ENCODE peak calls at places on chromosomes 13 and 19, in nine cellular contexts. One of them, this sample, is unnamed.

GRCh38 chr13:80211573-80211972 is 129.4 kb downstream of the SPRY2 start:
- DNase-seq in GM12865: no peak
- DNase-seq in A673: no peak
- DNase-seq in fibroblast of lung: no peak
- DNase-seq in AG04450: no peak
- DNase-seq in heart left ventricle: no peak
- DNase-seq in AG10803: no peak
- DNase-seq in GM12878: no peak
- DNase-seq in lung: no peak
- DNase-seq in this sample: no peak

GRCh38 chr13:65917731-65918130 is 1312.4 kb downstream of the PCDH9 start:
- DNase-seq in AG10803: peak
- DNase-seq in heart left ventricle: no peak
- DNase-seq in A673: no peak
- DNase-seq in lung: no peak
- DNase-seq in fibroblast of lung: no peak
- DNase-seq in AG04450: no peak
- DNase-seq in GM12878: no peak
- DNase-seq in GM12865: no peak
- DNase-seq in this sample: no peak

GRCh38 chr19:49666120-49666444 is 349 bp downstream of the BCL2L12 start:
- DNase-seq in GM12878: no peak
- DNase-seq in GM12865: no peak
- DNase-seq in fibroblast of lung: no peak
- DNase-seq in A673: no peak
- DNase-seq in AG10803: no peak
- DNase-seq in AG04450: no peak
- DNase-seq in heart left ventricle: no peak
- DNase-seq in lung: no peak
- DNase-seq in this sample: no peak

GRCh38 chr19:4089400-4089908 is 22.8 kb upstream of the ZBTB7A start:
- DNase-seq in GM12878: no peak
- DNase-seq in A673: no peak
- DNase-seq in lung: no peak
- DNase-seq in heart left ventricle: no peak
- DNase-seq in AG10803: no peak
- DNase-seq in GM12865: no peak
- DNase-seq in AG04450: no peak
- DNase-seq in fibroblast of lung: no peak
- DNase-seq in this sample: no peak

GRCh38 chr19:8269724-8270123 is 38.4 kb downstream of the CD320 start:
- DNase-seq in GM12865: no peak
- DNase-seq in lung: peak
- DNase-seq in heart left ventricle: no peak
- DNase-seq in AG10803: no peak
- DNase-seq in GM12878: no peak
- DNase-seq in fibroblast of lung: no peak
- DNase-seq in A673: no peak
- DNase-seq in AG04450: no peak
- DNase-seq in this sample: no peak

GRCh38 chr13:113972451-113973217 is 1.2 kb downstream of the C13orf46 start:
- DNase-seq in A673: no peak
- DNase-seq in AG10803: no peak
- DNase-seq in lung: no peak
- DNase-seq in heart left ventricle: no peak
- DNase-seq in GM12878: no peak
- DNase-seq in AG04450: no peak
- DNase-seq in GM12865: no peak
- DNase-seq in fibroblast of lung: no peak
- DNase-seq in this sample: no peak

GRCh38 chr13:77692746-77693448 is 4.6 kb upstream of the SLAIN1 start:
- DNase-seq in AG04450: no peak
- DNase-seq in fibroblast of lung: peak
- DNase-seq in AG10803: no peak
- DNase-seq in lung: no peak
- DNase-seq in A673: peak
- DNase-seq in heart left ventricle: no peak
- DNase-seq in GM12878: no peak
- DNase-seq in GM12865: no peak
- DNase-seq in this sample: peak

GRCh38 chr19:35046461-35046860 is 4.9 kb downstream of the HPN start:
- DNase-seq in lung: no peak
- DNase-seq in GM12878: no peak
- DNase-seq in fibroblast of lung: no peak
- DNase-seq in GM12865: no peak
- DNase-seq in AG04450: no peak
- DNase-seq in AG10803: no peak
- DNase-seq in A673: no peak
- DNase-seq in heart left ventricle: no peak
- DNase-seq in this sample: no peak

GRCh38 chr13:96575423-96576320 is 418.6 kb downstream of the OXGR1 start:
- DNase-seq in lung: no peak
- DNase-seq in A673: no peak
- DNase-seq in heart left ventricle: no peak
- DNase-seq in GM12865: no peak
- DNase-seq in AG10803: no peak
- DNase-seq in fibroblast of lung: no peak
- DNase-seq in GM12878: no peak
- DNase-seq in AG04450: no peak
- DNase-seq in this sample: no peak

GRCh38 chr19:2711175-2711936 is 8.9 kb upstream of the GNG7 start:
- DNase-seq in lung: no peak
- DNase-seq in AG04450: peak
- DNase-seq in AG10803: peak
- DNase-seq in GM12878: no peak
- DNase-seq in fibroblast of lung: peak
- DNase-seq in GM12865: no peak
- DNase-seq in A673: no peak
- DNase-seq in heart left ventricle: no peak
- DNase-seq in this sample: no peak

GRCh38 chr19:54430306-54431254 is 15.3 kb downstream of the TTYH1 start:
- DNase-seq in AG10803: no peak
- DNase-seq in AG04450: no peak
- DNase-seq in GM12865: no peak
- DNase-seq in GM12878: no peak
- DNase-seq in heart left ventricle: peak
- DNase-seq in lung: no peak
- DNase-seq in A673: peak
- DNase-seq in fibroblast of lung: no peak
- DNase-seq in this sample: no peak

GRCh38 chr19:7932276-7932929 is 6.5 kb upstream of the CTXN1 start:
- DNase-seq in fibroblast of lung: no peak
- DNase-seq in heart left ventricle: no peak
- DNase-seq in A673: no peak
- DNase-seq in lung: no peak
- DNase-seq in AG04450: no peak
- DNase-seq in AG10803: no peak
- DNase-seq in GM12865: no peak
- DNase-seq in GM12878: no peak
- DNase-seq in this sample: no peak

GRCh38 chr19:48741222-48741999 is 1.0 kb upstream of the RASIP1 start:
- DNase-seq in heart left ventricle: peak
- DNase-seq in A673: peak
- DNase-seq in fibroblast of lung: no peak
- DNase-seq in AG10803: no peak
- DNase-seq in GM12865: peak
- DNase-seq in lung: no peak
- DNase-seq in AG04450: no peak
- DNase-seq in GM12878: no peak
- DNase-seq in this sample: no peak

GRCh38 chr19:13906525-13906904 is 514 bp downstream of the CC2D1A start:
- DNase-seq in GM12865: peak
- DNase-seq in lung: peak
- DNase-seq in AG04450: no peak
- DNase-seq in heart left ventricle: no peak
- DNase-seq in fibroblast of lung: no peak
- DNase-seq in AG10803: peak
- DNase-seq in GM12878: no peak
- DNase-seq in A673: no peak
- DNase-seq in this sample: no peak

GRCh38 chr13:19766637-19767036 is 16.1 kb downstream of the PSPC1 start:
- DNase-seq in GM12878: no peak
- DNase-seq in AG10803: no peak
- DNase-seq in heart left ventricle: no peak
- DNase-seq in A673: no peak
- DNase-seq in fibroblast of lung: no peak
- DNase-seq in GM12865: no peak
- DNase-seq in lung: no peak
- DNase-seq in AG04450: no peak
- DNase-seq in this sample: no peak

GRCh38 chr19:18083929-18084684 is 2.6 kb downstream of the IL12RB1 start:
- DNase-seq in GM12878: no peak
- DNase-seq in fibroblast of lung: no peak
- DNase-seq in GM12865: no peak
- DNase-seq in A673: no peak
- DNase-seq in lung: no peak
- DNase-seq in AG04450: no peak
- DNase-seq in AG10803: no peak
- DNase-seq in heart left ventricle: no peak
- DNase-seq in this sample: no peak

GRCh38 chr13:30145709-30146367 is 161.5 kb downstream of the KATNAL1 start:
- DNase-seq in AG04450: no peak
- DNase-seq in heart left ventricle: no peak
- DNase-seq in lung: no peak
- DNase-seq in A673: no peak
- DNase-seq in GM12878: peak
- DNase-seq in AG10803: no peak
- DNase-seq in fibroblast of lung: no peak
- DNase-seq in GM12865: peak
- DNase-seq in this sample: no peak

DNA sequence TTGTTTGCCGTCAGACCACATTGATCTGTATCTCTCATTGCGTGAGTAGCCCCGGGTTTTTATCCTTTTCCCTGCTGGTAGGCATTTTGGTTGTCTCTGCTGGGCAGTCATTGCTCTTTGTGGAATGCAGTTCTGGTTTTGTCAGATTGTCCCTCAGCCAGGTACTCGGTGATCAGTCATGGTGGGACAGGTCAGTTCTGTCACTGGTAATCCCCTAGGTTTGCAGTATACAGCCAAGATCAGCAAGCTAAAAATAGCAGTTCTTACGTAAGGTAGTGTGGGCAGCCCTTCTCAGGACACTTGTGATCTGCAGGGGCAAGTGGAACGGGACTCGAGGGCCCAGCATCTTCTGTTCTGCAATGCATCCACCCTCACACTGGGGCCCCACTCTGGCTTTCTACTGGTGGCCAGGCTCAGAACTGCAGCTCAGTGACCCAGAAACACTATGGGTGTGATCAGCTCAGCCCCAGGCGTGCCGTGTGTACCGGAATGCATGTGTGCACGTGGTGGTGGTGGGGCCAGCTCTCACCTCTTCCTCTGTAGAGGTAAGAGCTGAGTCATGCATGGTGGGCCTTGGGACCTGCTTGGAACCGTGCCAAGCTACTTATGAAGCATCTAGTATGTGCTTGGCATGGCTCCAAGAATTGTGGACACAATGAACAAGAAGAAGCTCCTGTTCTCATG is 6.3 kb downstream of the PLEKHF1 start:
- DNase-seq in A673: no peak
- DNase-seq in fibroblast of lung: peak
- DNase-seq in AG04450: no peak
- DNase-seq in GM12878: peak
- DNase-seq in GM12865: peak
- DNase-seq in AG10803: no peak
- DNase-seq in lung: peak
- DNase-seq in heart left ventricle: no peak
- DNase-seq in this sample: peak
- H3K4me3 ChIP-seq in A673: no peak
- H3K4me3 ChIP-seq in fibroblast of lung: no peak
- H3K4me3 ChIP-seq in AG04450: no peak
- H3K4me3 ChIP-seq in GM12878: peak
- H3K4me3 ChIP-seq in GM12865: peak
- H3K4me3 ChIP-seq in AG10803: no peak
- H3K4me3 ChIP-seq in lung: no peak
- H3K4me3 ChIP-seq in heart left ventricle: no peak
- H3K4me3 ChIP-seq in this sample: no peak

GRCh38 chr13:34939771-34940170 is 2.3 kb upstream of the NBEA start:
- DNase-seq in lung: no peak
- DNase-seq in heart left ventricle: no peak
- DNase-seq in AG10803: no peak
- DNase-seq in GM12878: no peak
- DNase-seq in GM12865: no peak
- DNase-seq in fibroblast of lung: no peak
- DNase-seq in A673: no peak
- DNase-seq in AG04450: no peak
- DNase-seq in this sample: no peak

GRCh38 chr13:34943675-34944634 is 1.9 kb downstream of the NBEA start:
- DNase-seq in AG10803: no peak
- DNase-seq in AG04450: no peak
- DNase-seq in A673: no peak
- DNase-seq in fibroblast of lung: no peak
- DNase-seq in GM12865: peak
- DNase-seq in heart left ventricle: no peak
- DNase-seq in lung: no peak
- DNase-seq in GM12878: no peak
- DNase-seq in this sample: no peak

GRCh38 chr13:34942732-34943674 is 933 bp downstream of the NBEA start:
- DNase-seq in heart left ventricle: peak
- DNase-seq in fibroblast of lung: no peak
- DNase-seq in AG10803: no peak
- DNase-seq in GM12878: no peak
- DNase-seq in GM12865: peak
- DNase-seq in lung: no peak
- DNase-seq in A673: peak
- DNase-seq in AG04450: no peak
- DNase-seq in this sample: no peak

GRCh38 chr13:34941436-34941834 is 635 bp upstream of the NBEA start:
- DNase-seq in GM12865: no peak
- DNase-seq in heart left ventricle: no peak
- DNase-seq in GM12878: no peak
- DNase-seq in AG10803: no peak
- DNase-seq in AG04450: no peak
- DNase-seq in fibroblast of lung: no peak
- DNase-seq in A673: no peak
- DNase-seq in lung: no peak
- DNase-seq in this sample: no peak

GRCh38 chr13:34941835-34942731 is at the start of gene NBEA:
- DNase-seq in lung: peak
- DNase-seq in fibroblast of lung: peak
- DNase-seq in heart left ventricle: peak
- DNase-seq in A673: peak
- DNase-seq in GM12878: peak
- DNase-seq in GM12865: peak
- DNase-seq in AG04450: no peak
- DNase-seq in AG10803: peak
- DNase-seq in this sample: no peak
- TF ChIP-seq CTCF in lung: no peak
- TF ChIP-seq CTCF in fibroblast of lung: peak
- TF ChIP-seq CTCF in heart left ventricle: peak
- TF ChIP-seq CTCF in A673: no peak
- TF ChIP-seq CTCF in GM12878: no peak
- TF ChIP-seq CTCF in GM12865: no peak
- TF ChIP-seq CTCF in AG04450: no peak
- TF ChIP-seq CTCF in AG10803: no peak
- TF ChIP-seq CTCF in this sample: peak

GRCh38 chr19:47427241-47428176 is 8.2 kb upstream of the MEIS3 start:
- DNase-seq in GM12878: no peak
- DNase-seq in lung: peak
- DNase-seq in fibroblast of lung: peak
- DNase-seq in GM12865: peak
- DNase-seq in AG04450: no peak
- DNase-seq in A673: peak
- DNase-seq in heart left ventricle: peak
- DNase-seq in AG10803: peak
- DNase-seq in this sample: no peak
- H3K4me3 ChIP-seq in GM12878: peak
- H3K4me3 ChIP-seq in lung: no peak
- H3K4me3 ChIP-seq in fibroblast of lung: peak
- H3K4me3 ChIP-seq in GM12865: no peak
- H3K4me3 ChIP-seq in AG04450: peak
- H3K4me3 ChIP-seq in A673: peak
- H3K4me3 ChIP-seq in heart left ventricle: no peak
- H3K4me3 ChIP-seq in AG10803: peak
- H3K4me3 ChIP-seq in this sample: no peak

GRCh38 chr13:31914843-31915242 is 116.7 kb upstream of the FRY start:
- DNase-seq in heart left ventricle: no peak
- DNase-seq in lung: no peak
- DNase-seq in GM12878: no peak
- DNase-seq in A673: no peak
- DNase-seq in AG04450: no peak
- DNase-seq in AG10803: no peak
- DNase-seq in GM12865: no peak
- DNase-seq in fibroblast of lung: no peak
- DNase-seq in this sample: no peak
- TF ChIP-seq CTCF in heart left ventricle: no peak
- TF ChIP-seq CTCF in lung: no peak
- TF ChIP-seq CTCF in GM12878: no peak
- TF ChIP-seq CTCF in A673: no peak
- TF ChIP-seq CTCF in AG04450: no peak
- TF ChIP-seq CTCF in AG10803: no peak
- TF ChIP-seq CTCF in GM12865: no peak
- TF ChIP-seq CTCF in fibroblast of lung: no peak
- TF ChIP-seq CTCF in this sample: no peak